ENCODE peak calls at places on chromosomes 13 and 19, in seven cellular contexts. U is IMR-90, Y is left lung, G is foreskin fibroblast, R is upper lobe of right lung, H is pancreas, Z is H1. W is an unnamed sample.

GRCh38 chr13:84417426-84417825 is 535.2 kb upstream of the SLITRK1 start:
- DNase-seq in H (no peak), R (no peak), G (peak), Y (no peak), U (no peak), Z (no peak), W (no peak)

GRCh38 chr19:30148803-30149202 is 206.8 kb downstream of the URI1 start:
- DNase-seq in U (no peak), H (no peak), G (no peak), Z (no peak), R (no peak), Y (no peak), W (no peak)

GRCh38 chr19:9996541-9996940 is 13.8 kb downstream of the COL5A3 start:
- DNase-seq in Y (no peak), H (no peak), G (peak), U (peak), Z (no peak), R (no peak), W (no peak)

GRCh38 chr13:42544246-42544915 is 29.6 kb upstream of the TNFSF11 start:
- DNase-seq in R (no peak), H (no peak), G (peak), Z (no peak), Y (no peak), U (no peak), W (no peak)

GRCh38 chr13:83879431-83880171 is 2.7 kb downstream of the SLITRK1 start:
- DNase-seq in G (peak), U (no peak), Y (no peak), Z (peak), R (no peak), H (peak), W (no peak)

GRCh38 chr19:45090598-45090997 is 2.4 kb upstream of the PPP1R37 start:
- DNase-seq in Z (no peak), Y (no peak), H (no peak), U (no peak), G (no peak), R (no peak), W (no peak)

GRCh38 chr19:44794610-44795009 is 14.3 kb upstream of the BCAM start:
- DNase-seq in Y (no peak), U (no peak), Z (no peak), H (no peak), R (no peak), G (no peak), W (no peak)

GRCh38 chr13:98217597-98217996 is 40.5 kb upstream of the RNF113B start:
- DNase-seq in U (no peak), G (no peak), Y (peak), Z (no peak), H (no peak), R (peak), W (no peak)

GRCh38 chr13:26482451-26483197 is 74.9 kb upstream of the WASF3 start:
- DNase-seq in R (no peak), H (no peak), Y (no peak), U (peak), Z (peak), G (peak), W (peak)

GRCh38 chr19:289651-290538 is 1.3 kb downstream of the PLPP2 start:
- DNase-seq in H (peak), U (peak), Y (no peak), Z (peak), G (peak), R (peak), W (peak)

GRCh38 chr13:30576528-30576927 is 41.2 kb upstream of the USPL1 start:
- DNase-seq in Y (no peak), U (peak), H (no peak), Z (no peak), R (no peak), G (peak), W (no peak)

GRCh38 chr13:100440756-100441421 is 147.7 kb downstream of the GGACT start:
- DNase-seq in U (peak), H (no peak), G (peak), R (no peak), Z (no peak), Y (no peak), W (peak)

GRCh38 chr19:43594710-43595604 is 977 bp downstream of the IRGQ start:
- DNase-seq in Z (peak), U (peak), Y (peak), H (peak), R (peak), G (peak), W (peak)

GRCh38 chr13:40706439-40706838 is 40.0 kb upstream of the FOXO1 start:
- DNase-seq in R (no peak), H (no peak), U (no peak), G (peak), Z (no peak), Y (no peak), W (no peak)

GRCh38 chr13:40963927-40964326 is 55.2 kb downstream of the ELF1 start:
- DNase-seq in Z (no peak), R (no peak), G (peak), U (peak), H (no peak), Y (no peak), W (no peak)

GRCh38 chr13:29991343-29991742 is 140.9 kb upstream of the UBL3 start:
- DNase-seq in G (peak), U (peak), Y (no peak), Z (no peak), R (no peak), H (no peak), W (peak)

GRCh38 chr13:74111901-74112824 is 22.0 kb downstream of the KLF12 start:
- DNase-seq in Y (no peak), G (no peak), Z (no peak), H (no peak), R (no peak), U (no peak), W (no peak)

GRCh38 chr13:48567521-48568331 is 34.8 kb upstream of the RCBTB2 start:
- DNase-seq in R (no peak), Z (no peak), H (no peak), G (peak), U (no peak), Y (no peak), W (no peak)

GRCh38 chr13:59745395-59745788 is 418.3 kb downstream of the DIAPH3 start:
- DNase-seq in U (peak), H (no peak), Y (no peak), Z (no peak), G (peak), R (no peak), W (no peak)

GRCh38 chr19:58499021-58499927 is 12.5 kb downstream of the SLC27A5 start:
- DNase-seq in Z (peak), H (peak), Y (peak), G (peak), U (peak), R (peak), W (peak)

GRCh38 chr13:37068962-37069361 is 9.5 kb upstream of the SUPT20H start:
- DNase-seq in Y (no peak), R (no peak), U (peak), Z (no peak), G (peak), H (no peak), W (no peak)

GRCh38 chr13:97250560-97250959 is 28.4 kb downstream of the MBNL2 start:
- DNase-seq in Z (no peak), R (no peak), U (no peak), G (no peak), Y (no peak), H (no peak), W (no peak)

GRCh38 chr19:29714953-29715694 is at the start of gene C19orf12:
- DNase-seq in Z (peak), G (peak), H (peak), R (peak), Y (peak), U (peak), W (no peak)

GRCh38 chr19:36198116-36198515 is 16.3 kb downstream of the ZNF565 start:
- DNase-seq in R (no peak), Z (no peak), U (no peak), Y (no peak), H (no peak), G (no peak), W (no peak)

GRCh38 chr13:39035799-39036198 is 2.1 kb downstream of the PROSER1 start:
- DNase-seq in U (no peak), Y (no peak), R (no peak), H (no peak), Z (no peak), G (no peak), W (no peak)

GRCh38 chr19:5591476-5591875 is 23.7 kb upstream of the TINCR start:
- DNase-seq in G (no peak), Y (no peak), R (no peak), Z (no peak), H (no peak), U (no peak), W (no peak)

GRCh38 chr13:23715762-23716235 is 145.6 kb downstream of the TNFRSF19 start:
- DNase-seq in H (no peak), Y (no peak), Z (peak), G (peak), U (no peak), R (peak), W (no peak)

GRCh38 chr13:43804461-43805070 is 17.8 kb upstream of the ENOX1 start:
- DNase-seq in R (no peak), Y (no peak), H (no peak), Z (no peak), G (peak), U (peak), W (peak)

GRCh38 chr13:66323695-66324094 is 906.4 kb downstream of the PCDH9 start:
- DNase-seq in Y (no peak), Z (no peak), H (no peak), U (no peak), R (no peak), G (peak), W (no peak)

GRCh38 chr19:7342143-7342542 is 6.6 kb upstream of the ARHGEF18 start:
- DNase-seq in G (no peak), H (no peak), U (no peak), Z (no peak), Y (no peak), R (peak), W (no peak)

GRCh38 chr19:29690842-29691241 is 24.2 kb downstream of the C19orf12 start:
- DNase-seq in G (peak), H (no peak), R (no peak), U (peak), Y (no peak), Z (peak), W (no peak)

GRCh38 chr19:3098515-3099346 is 4.6 kb downstream of the GNA11 start:
- DNase-seq in G (peak), R (peak), H (peak), Z (peak), Y (no peak), U (peak), W (peak)

DNA sequence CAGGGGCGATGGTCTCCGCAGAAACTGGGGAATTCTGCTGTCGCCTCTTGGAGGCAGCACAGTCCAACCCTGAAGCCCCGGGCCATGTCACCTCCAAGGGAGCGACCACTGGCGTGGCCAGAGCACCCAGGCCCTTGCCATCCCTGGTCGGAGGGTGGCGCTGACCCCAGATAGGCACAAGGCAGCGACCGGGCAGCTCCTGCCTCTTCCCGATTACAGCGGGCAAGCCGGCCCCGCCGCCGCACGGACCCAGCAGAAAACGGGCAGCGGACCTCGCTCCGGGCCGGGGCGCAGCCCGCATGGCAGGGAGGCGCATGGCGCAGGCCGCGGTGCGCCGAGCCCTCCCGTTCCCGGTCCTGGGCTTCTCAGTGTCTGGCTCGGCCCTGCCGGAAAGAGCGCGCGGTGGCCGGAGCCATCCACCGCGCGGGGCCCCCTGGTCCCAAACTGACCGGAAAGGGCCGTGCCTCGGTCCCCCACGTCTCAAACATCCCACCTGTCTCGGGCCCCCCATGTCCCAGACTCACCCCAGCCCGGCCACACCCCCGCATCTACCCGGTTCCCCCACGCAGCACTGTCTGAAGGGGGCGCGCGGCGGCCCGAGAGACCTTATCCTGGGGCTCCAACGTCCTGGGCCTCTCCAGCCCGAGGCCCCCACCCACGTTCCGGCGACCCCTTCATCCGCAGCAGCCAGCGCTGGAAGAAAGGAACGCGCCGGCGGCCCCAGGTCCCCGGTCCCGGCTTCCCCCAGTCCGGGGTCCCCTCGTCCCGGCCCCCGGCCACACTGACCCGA is 725 bp downstream of the CERS1 start:
- DNase-seq in G (peak), Z (peak), H (peak), R (no peak), Y (peak), U (no peak), W (no peak)
- H3K4me3 ChIP-seq in G (peak), Z (peak), H (no peak), R (peak), Y (peak), U (peak), W (peak)

GRCh38 chr19:48964205-48965032 is 690 bp upstream of the FTL start:
- DNase-seq in Y (no peak), U (peak), H (no peak), R (no peak), G (peak), Z (peak), W (no peak)

GRCh38 chr19:48963371-48964204 is 1.5 kb upstream of the FTL start:
- DNase-seq in Y (peak), Z (peak), H (peak), R (peak), U (peak), G (peak), W (no peak)

GRCh38 chr19:48962029-48962848 is 2.9 kb upstream of the FTL start:
- DNase-seq in R (peak), U (no peak), Z (peak), H (peak), G (peak), Y (peak), W (no peak)

GRCh38 chr19:48961673-48962028 is 3.5 kb upstream of the FTL start:
- DNase-seq in Z (no peak), U (no peak), R (peak), Y (no peak), G (no peak), H (no peak), W (no peak)

DNA sequence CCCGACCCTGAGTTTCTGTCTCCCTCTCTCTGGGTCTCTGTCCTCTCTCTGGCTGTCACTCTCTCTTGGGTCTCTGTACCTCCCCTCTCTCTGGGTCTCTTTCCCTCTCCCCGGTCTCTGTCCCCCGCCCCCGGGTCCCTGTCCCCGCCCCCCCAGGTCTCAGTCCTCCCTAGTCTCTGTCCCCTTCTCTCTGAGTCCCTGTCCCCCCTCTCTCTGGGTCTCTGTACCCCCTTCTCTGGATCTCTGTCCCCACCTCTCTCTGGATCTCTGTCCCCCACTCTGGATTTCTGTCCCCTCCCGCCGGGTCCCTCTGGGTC is 2.3 kb upstream of the FTL start:
- DNase-seq in U (no peak), H (no peak), Y (no peak), Z (no peak), R (no peak), G (no peak), W (no peak)
- TF ChIP-seq CTCF in U (no peak), H (no peak), Y (no peak), Z (no peak), R (no peak), G (no peak), W (no peak)

GRCh38 chr19:1503089-1503924 is 9.5 kb downstream of the ADAMTSL5 start:
- DNase-seq in H (peak), R (peak), U (peak), G (peak), Y (no peak), Z (peak), W (no peak)

GRCh38 chr19:1505012-1505411 is 7.8 kb downstream of the ADAMTSL5 start:
- DNase-seq in Z (no peak), R (no peak), G (no peak), Y (no peak), U (no peak), H (no peak), W (no peak)

GRCh38 chr19:1501200-1501595 is 10.2 kb downstream of the REEP6 start:
- DNase-seq in Z (no peak), U (no peak), G (no peak), Y (no peak), R (no peak), H (no peak), W (no peak)

GRCh38 chr19:1503925-1504430 is 8.8 kb downstream of the ADAMTSL5 start:
- DNase-seq in U (no peak), Y (no peak), Z (no peak), G (no peak), H (peak), R (no peak), W (no peak)

DNA sequence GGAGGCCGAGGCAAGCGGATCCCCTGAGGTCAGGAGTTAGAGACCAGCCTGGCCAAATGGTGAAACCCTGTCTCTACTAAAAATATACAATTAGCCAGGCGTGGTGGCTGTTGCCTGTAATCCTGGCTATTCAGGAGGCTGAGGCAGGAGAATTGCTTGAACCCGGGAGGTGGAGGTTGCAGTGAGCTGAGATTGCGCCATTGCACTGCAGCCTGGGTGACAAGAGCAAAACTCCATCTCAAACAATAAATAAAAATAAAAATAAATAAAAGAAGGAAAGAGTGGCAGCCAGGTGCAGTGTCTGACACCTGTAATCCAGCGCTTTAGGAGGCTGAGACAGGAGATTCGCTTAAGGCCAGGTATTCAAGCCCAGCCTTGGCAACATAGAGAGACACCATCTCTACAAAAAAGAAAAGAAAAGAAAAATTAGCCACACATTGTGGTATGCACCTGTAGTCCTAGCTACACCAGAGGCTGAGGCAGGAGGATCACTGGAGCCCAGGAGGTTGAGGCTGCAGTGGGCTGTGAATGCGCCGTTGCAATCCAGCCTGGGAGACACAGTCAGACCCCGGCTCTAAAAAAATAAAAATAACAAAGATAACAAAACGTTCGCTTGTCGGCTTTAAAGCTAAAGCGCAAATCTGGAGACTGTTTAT is 10.3 kb downstream of the ADAMTSL5 start:
- DNase-seq in G (no peak), H (no peak), Y (no peak), Z (no peak), U (no peak), R (no peak), W (no peak)
- H3K4me3 ChIP-seq in G (no peak), H (no peak), Y (no peak), Z (no peak), U (no peak), R (no peak), W (no peak)

GRCh38 chr19:40321566-40322270 is 26.5 kb downstream of the C19orf47 start:
- DNase-seq in Y (no peak), H (peak), G (no peak), U (no peak), R (peak), Z (no peak), W (no peak)

GRCh38 chr19:40321076-40321475 is 27.1 kb downstream of the C19orf47 start:
- DNase-seq in H (no peak), G (no peak), U (no peak), Y (no peak), Z (no peak), R (peak), W (no peak)

GRCh38 chr19:40322271-40322610 is 26.0 kb downstream of the C19orf47 start:
- DNase-seq in R (no peak), Z (no peak), Y (no peak), U (no peak), G (no peak), H (no peak), W (no peak)

GRCh38 chr19:40322951-40323615 is 25.1 kb downstream of the C19orf47 start:
- DNase-seq in G (no peak), Z (no peak), U (no peak), R (peak), Y (no peak), H (no peak), W (no peak)

GRCh38 chr19:40320558-40320935 is 27.6 kb downstream of the C19orf47 start:
- DNase-seq in U (no peak), H (peak), Y (no peak), G (no peak), R (peak), Z (no peak), W (no peak)
- TF ChIP-seq CTCF in U (no peak), H (no peak), Y (no peak), G (no peak), R (no peak), Z (no peak), W (no peak)

DNA sequence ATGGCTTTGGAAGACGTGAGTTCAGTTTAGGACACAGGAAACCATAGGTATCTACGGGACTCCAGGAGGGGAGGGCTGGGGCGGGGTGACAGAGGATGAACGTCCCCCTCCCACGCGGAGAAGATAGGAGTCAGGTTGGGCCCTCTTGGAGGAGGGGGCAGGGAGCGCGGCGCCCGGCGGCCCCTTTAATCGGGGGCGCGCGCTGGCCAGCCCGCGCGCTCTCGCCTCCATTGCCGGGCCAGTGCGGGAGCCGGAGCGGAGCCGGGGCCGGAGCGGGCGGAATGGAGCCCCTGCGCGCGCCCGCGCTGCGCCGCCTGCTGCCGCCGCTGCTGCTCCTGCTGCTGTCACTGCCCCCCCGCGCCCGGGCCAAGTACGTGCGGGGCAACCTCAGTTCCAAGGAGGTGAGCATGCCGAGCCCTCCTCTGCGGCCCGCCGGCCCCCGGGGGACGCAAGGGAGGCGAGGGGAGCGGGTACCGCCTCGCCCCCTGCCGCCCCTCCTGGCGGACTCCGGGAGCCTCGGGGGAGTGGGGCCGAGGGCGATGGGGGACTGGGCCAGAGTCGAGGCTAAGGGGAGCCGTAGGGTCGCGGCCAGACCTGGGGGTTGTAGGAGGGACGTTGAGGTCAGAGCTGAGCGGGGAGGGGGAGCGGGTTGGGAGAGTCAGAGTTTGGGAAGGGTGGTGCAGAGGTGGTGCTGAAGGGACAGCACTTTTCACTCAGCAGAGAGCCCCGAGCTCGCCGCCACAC is at the start of gene TMEM145:
- DNase-seq in R (no peak), G (peak), H (peak), Y (no peak), U (peak), Z (peak), W (no peak)
- H3K4me3 ChIP-seq in R (peak), G (peak), H (peak), Y (peak), U (peak), Z (peak), W (peak)

W was measured in astrocyte of the cerebellum.